ENCODE peak calls at places on chromosomes 1 and 21, in seven cellular contexts. X is GM23248; Q is CD4-positive, alpha-beta memory T cell; D is upper lobe of right lung; F is iPS DF 6.9; J is endodermal cell; C is brain microvascular endothelial cell. T is an unnamed sample.

GRCh38 chr1:57623039-57623790 is 199.4 kb upstream of the DAB1 start:
- DNase-seq in X (peak; percentile 67), Q (no peak), D (no peak), F (no peak), J (peak; percentile 91), C (no peak), T (peak; percentile 9)

GRCh38 chr21:38957575-38958340 is 152.0 kb downstream of the ETS2 start:
- DNase-seq in X (no peak), Q (no peak), D (no peak), F (no peak), J (no peak), C (no peak), T (no peak)

GRCh38 chr1:216626394-216627067 is 96.7 kb downstream of the ESRRG start:
- DNase-seq in X (peak; percentile 6), Q (no peak), D (no peak), F (no peak), J (no peak), C (no peak), T (no peak)

GRCh38 chr1:228408041-228408868 is 1.6 kb upstream of the TRIM11 start:
- DNase-seq in X (no peak), Q (no peak), D (peak; percentile 62), F (no peak), J (peak; percentile 48), C (no peak), T (no peak)

GRCh38 chr1:85611390-85611789 is 30.8 kb downstream of the CCN1 start:
- DNase-seq in X (peak; percentile 94), Q (no peak), D (no peak), F (no peak), J (peak; percentile 28), C (peak; percentile 74), T (no peak)

GRCh38 chr1:87074001-87074795 is 159.8 kb downstream of the HS2ST1 start:
- DNase-seq in X (peak; percentile 24), Q (no peak), D (no peak), F (no peak), J (no peak), C (no peak), T (no peak)

GRCh38 chr1:228275435-228276342 is 67.8 kb downstream of the OBSCN start:
- DNase-seq in X (peak; percentile 95), Q (peak; percentile 90), D (peak; percentile 91), F (peak; percentile 68), J (peak; percentile 96), C (peak; percentile 78), T (peak; percentile 89)

GRCh38 chr1:234607091-234608025 is 2.6 kb downstream of the IRF2BP2 start:
- DNase-seq in X (peak; percentile 64), Q (peak; percentile 53), D (peak; percentile 74), F (no peak), J (peak; percentile 67), C (no peak), T (peak; percentile 75)

GRCh38 chr21:29382029-29382654 is 83.4 kb downstream of the BACH1 start:
- DNase-seq in X (peak; percentile 46), Q (no peak), D (no peak), F (no peak), J (no peak), C (peak; percentile 54), T (no peak)

GRCh38 chr1:37726191-37726590 is 33.9 kb downstream of the CDCA8 start:
- DNase-seq in X (no peak), Q (no peak), D (no peak), F (no peak), J (no peak), C (no peak), T (no peak)

GRCh38 chr1:76279387-76279748 is 204.8 kb downstream of the ST6GALNAC3 start:
- DNase-seq in X (no peak), Q (no peak), D (no peak), F (no peak), J (no peak), C (no peak), T (peak; percentile 68)

GRCh38 chr21:29299046-29299905 is 554 bp downstream of the BACH1 start:
- DNase-seq in X (peak; percentile 89), Q (peak; percentile 81), D (peak; percentile 86), F (no peak), J (no peak), C (peak; percentile 61), T (no peak)

GRCh38 chr1:215083408-215083961 is 948 bp downstream of the KCNK2 start:
- DNase-seq in X (peak; percentile 79), Q (no peak), D (peak; percentile 59), F (no peak), J (peak; percentile 78), C (no peak), T (peak; percentile 48)

GRCh38 chr1:114259517-114260160 is 106.0 kb upstream of the SYT6 start:
- DNase-seq in X (no peak), Q (no peak), D (no peak), F (no peak), J (no peak), C (no peak), T (no peak)

GRCh38 chr1:20589331-20590312 is 725 bp downstream of the CDA start:
- DNase-seq in X (peak; percentile 84), Q (no peak), D (peak; percentile 80), F (no peak), J (peak; percentile 86), C (no peak), T (peak; percentile 75)

GRCh38 chr1:51093566-51093965 is 8.5 kb upstream of the C1orf185 start:
- DNase-seq in X (peak; percentile 44), Q (no peak), D (no peak), F (no peak), J (no peak), C (no peak), T (no peak)

GRCh38 chr1:90831910-90832309 is 114.8 kb upstream of the BARHL2 start:
- DNase-seq in X (no peak), Q (no peak), D (no peak), F (no peak), J (no peak), C (no peak), T (no peak)

GRCh38 chr1:227127891-227128290 is 187.8 kb downstream of the COQ8A start:
- DNase-seq in X (no peak), Q (no peak), D (no peak), F (no peak), J (no peak), C (no peak), T (no peak)

GRCh38 chr1:227125929-227126545 is 185.9 kb downstream of the COQ8A start:
- DNase-seq in X (no peak), Q (no peak), D (no peak), F (peak; percentile 13), J (peak; percentile 69), C (no peak), T (no peak)

GRCh38 chr1:227120827-227121226 is 180.7 kb downstream of the COQ8A start:
- DNase-seq in X (no peak), Q (no peak), D (no peak), F (no peak), J (no peak), C (no peak), T (no peak)

GRCh38 chr1:227124461-227124860 is 184.4 kb downstream of the COQ8A start:
- DNase-seq in X (peak; percentile 3), Q (no peak), D (no peak), F (no peak), J (no peak), C (no peak), T (no peak)
- H3K27ac ChIP-seq in X (no peak overlapping the region), Q (no peak overlapping the region), D (no peak overlapping the region), F (no peak overlapping the region), J (no peak overlapping the region), C (no peak overlapping the region), T (no peak overlapping the region)

GRCh38 chr1:31152181-31152768 is 86.8 kb upstream of the PUM1 start:
- DNase-seq in X (peak; percentile 89), Q (no peak), D (no peak), F (no peak), J (no peak), C (peak; percentile 56), T (no peak)
- H3K4me3 ChIP-seq in X (no peak overlapping the region), Q (no peak overlapping the region), D (no peak overlapping the region), F (no peak overlapping the region), J (no peak overlapping the region), C (no peak overlapping the region), T (no peak overlapping the region)

GRCh38 chr21:36703626-36704280 is 4.8 kb downstream of the SIM2 start:
- DNase-seq in X (no peak), Q (no peak), D (peak; percentile 53), F (no peak), J (no peak), C (no peak), T (no peak)
- H3K27ac ChIP-seq in X (no peak overlapping the region), Q (no peak overlapping the region), D (no peak overlapping the region), F (no peak overlapping the region), J (no peak overlapping the region), C (no peak overlapping the region), T (no peak overlapping the region)

GRCh38 chr1:43945898-43946243 is 879 bp upstream of the IPO13 start:
- DNase-seq in X (no peak), Q (no peak), D (no peak), F (no peak), J (no peak), C (no peak), T (no peak)

GRCh38 chr1:43947061-43947889 is 525 bp downstream of the IPO13 start:
- DNase-seq in X (no peak), Q (no peak), D (no peak), F (no peak), J (no peak), C (no peak), T (no peak)

GRCh38 chr1:43946244-43947060 is at the start of gene IPO13:
- DNase-seq in X (peak; percentile 98), Q (peak; percentile 94), D (peak; percentile 98), F (no peak), J (peak; percentile 99), C (peak; percentile 87), T (peak; percentile 97)

GRCh38 chr1:43947890-43948437 is 1.2 kb downstream of the IPO13 start:
- DNase-seq in X (peak; percentile 36), Q (no peak), D (no peak), F (no peak), J (no peak), C (no peak), T (no peak)

DNA sequence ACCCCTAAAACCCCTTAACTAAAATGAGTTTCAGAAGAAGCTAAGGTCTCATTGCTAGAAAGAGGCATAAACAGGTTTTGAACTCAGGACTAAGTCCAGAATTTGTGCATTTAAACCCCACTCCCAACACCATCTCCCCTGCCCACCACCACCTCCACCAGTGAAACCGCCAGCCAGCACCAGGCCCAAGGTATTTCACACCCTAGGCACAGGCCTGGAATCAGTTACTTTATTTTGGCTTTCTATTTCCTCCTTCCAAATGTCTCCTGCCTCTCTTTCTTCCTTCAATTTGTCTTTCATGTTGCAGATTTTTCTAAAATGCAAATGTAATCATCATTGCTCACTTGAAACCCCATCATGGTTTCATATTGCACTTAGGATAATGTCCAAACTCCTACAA is 1.9 kb upstream of the IPO13 start:
- DNase-seq in X (no peak), Q (no peak), D (no peak), F (no peak), J (no peak), C (no peak), T (no peak)
- H3K4me3 ChIP-seq in X (no peak overlapping the region), Q (no peak overlapping the region), D (no peak overlapping the region), F (no peak overlapping the region), J (no peak overlapping the region), C (no peak overlapping the region), T (no peak overlapping the region)

T was measured in WERI-Rb-1.